ENCODE peak calls at places on chromosomes 13 and 19, in six cellular contexts. S is breast epithelium, I is Peyer's patch, R is left ventricle myocardium inferior, G is heart left ventricle, V is tibial artery. F is an unnamed sample. For H3K27me3, the result is how much of the 10 kb centered on the place peaks cover.

GRCh38 chr13:67736646-67737420 is 506.7 kb upstream of the PCDH9 start:
- DNase-seq in S (no peak), I (no peak), R (no peak), G (no peak), V (no peak), F (no peak)

GRCh38 chr19:36775768-36776167 is 3.2 kb upstream of the ZNF850 start:
- DNase-seq in S (no peak), I (no peak), R (peak), G (peak), V (no peak), F (no peak)

GRCh38 chr13:37457594-37457993 is 141.0 kb downstream of the POSTN start:
- DNase-seq in S (no peak), I (no peak), R (no peak), G (no peak), V (no peak), F (no peak)

GRCh38 chr13:38951525-38952313 is 38.9 kb downstream of the STOML3 start:
- DNase-seq in S (no peak), I (peak), R (no peak), G (no peak), V (no peak), F (no peak)

GRCh38 chr19:17889609-17890214 is 18.0 kb downstream of the SLC5A5 start:
- DNase-seq in S (no peak), I (no peak), R (no peak), G (no peak), V (no peak), F (no peak)

GRCh38 chr13:57787058-57787791 is 155.7 kb downstream of the PCDH17 start:
- DNase-seq in S (no peak), I (no peak), R (no peak), G (no peak), V (no peak), F (no peak)

GRCh38 chr19:13064092-13064489 is 38.6 kb downstream of the LYL1 start:
- DNase-seq in S (no peak), I (no peak), R (peak), G (peak), V (peak), F (no peak)

GRCh38 chr13:39385621-39386231 is 217.3 kb downstream of the LHFPL6 start:
- DNase-seq in S (no peak), I (no peak), R (no peak), G (no peak), V (no peak), F (no peak)

GRCh38 chr19:20863176-20863575 is 59.9 kb upstream of the ZNF85 start:
- DNase-seq in S (no peak), I (no peak), R (no peak), G (no peak), V (no peak), F (no peak)

GRCh38 chr19:35006342-35006998 is 6.3 kb downstream of the GRAMD1A start:
- DNase-seq in S (no peak), I (no peak), R (no peak), G (no peak), V (no peak), F (no peak)

GRCh38 chr13:77267362-77267761 is 59.5 kb downstream of the MYCBP2 start:
- DNase-seq in S (no peak), I (no peak), R (no peak), G (no peak), V (no peak), F (no peak)

GRCh38 chr13:43878897-43879322 is 630 bp downstream of the CCDC122 start:
- DNase-seq in S (peak), I (peak), R (peak), G (peak), V (peak), F (no peak)

GRCh38 chr19:5798244-5798643 is 6.6 kb upstream of the NRTN start:
- DNase-seq in S (no peak), I (no peak), R (no peak), G (no peak), V (no peak), F (no peak)

GRCh38 chr13:103044054-103044453 is 22.2 kb downstream of the SLC10A2 start:
- DNase-seq in S (no peak), I (no peak), R (no peak), G (no peak), V (no peak), F (no peak)

GRCh38 chr19:3094638-3095374 is 644 bp downstream of the GNA11 start:
- DNase-seq in S (no peak), I (no peak), R (no peak), G (no peak), V (no peak), F (no peak)

GRCh38 chr13:101690871-101691270 is 238.4 kb downstream of the ITGBL1 start:
- DNase-seq in S (no peak), I (no peak), R (no peak), G (no peak), V (no peak), F (no peak)

GRCh38 chr19:47663435-47663910 is 49.7 kb upstream of the EHD2 start:
- DNase-seq in S (no peak), I (no peak), R (no peak), G (no peak), V (no peak), F (no peak)

GRCh38 chr19:38425222-38425809 is 703 bp downstream of the RASGRP4 start:
- DNase-seq in S (no peak), I (no peak), R (no peak), G (no peak), V (no peak), F (no peak)

GRCh38 chr19:54325194-54325621 is 12.2 kb upstream of the LILRA5 start:
- DNase-seq in S (no peak), I (peak), R (no peak), G (no peak), V (no peak), F (peak)

GRCh38 chr19:33405491-33406461 is 32.3 kb downstream of the CEBPG start:
- DNase-seq in S (no peak), I (no peak), R (peak), G (no peak), V (peak), F (no peak)

GRCh38 chr13:35144496-35144895 is 202.4 kb downstream of the NBEA start:
- DNase-seq in S (no peak), I (no peak), R (no peak), G (no peak), V (no peak), F (no peak)

GRCh38 chr13:25659091-25659502 is 287.3 kb downstream of the ATP8A2 start:
- DNase-seq in S (peak), I (no peak), R (no peak), G (no peak), V (no peak), F (no peak)

DNA sequence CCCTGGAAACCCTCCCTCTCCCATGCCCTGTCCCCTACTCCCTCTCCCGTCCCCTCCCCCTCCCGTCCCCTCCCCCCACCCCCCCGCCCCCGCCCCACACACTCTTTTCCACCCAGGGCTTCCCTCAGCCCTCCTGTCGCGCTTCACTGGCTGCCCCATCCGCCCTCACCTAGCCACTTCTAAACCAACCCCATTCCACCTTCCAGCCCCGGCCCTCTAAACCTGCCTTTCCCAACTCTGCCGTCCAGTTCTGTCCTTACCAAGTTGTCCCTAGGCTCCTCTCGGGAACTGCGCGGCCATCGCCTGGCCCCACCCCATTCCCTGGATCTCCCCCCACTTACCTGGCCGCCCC is 972 bp downstream of the RGL3 start:
- DNase-seq in S (no peak), I (no peak), R (no peak), G (no peak), V (no peak), F (no peak)
- H3K27me3 ChIP-seq in S (under half), I (under half), R (half or more), G (half or more), V (under half), F (under half)

DNA sequence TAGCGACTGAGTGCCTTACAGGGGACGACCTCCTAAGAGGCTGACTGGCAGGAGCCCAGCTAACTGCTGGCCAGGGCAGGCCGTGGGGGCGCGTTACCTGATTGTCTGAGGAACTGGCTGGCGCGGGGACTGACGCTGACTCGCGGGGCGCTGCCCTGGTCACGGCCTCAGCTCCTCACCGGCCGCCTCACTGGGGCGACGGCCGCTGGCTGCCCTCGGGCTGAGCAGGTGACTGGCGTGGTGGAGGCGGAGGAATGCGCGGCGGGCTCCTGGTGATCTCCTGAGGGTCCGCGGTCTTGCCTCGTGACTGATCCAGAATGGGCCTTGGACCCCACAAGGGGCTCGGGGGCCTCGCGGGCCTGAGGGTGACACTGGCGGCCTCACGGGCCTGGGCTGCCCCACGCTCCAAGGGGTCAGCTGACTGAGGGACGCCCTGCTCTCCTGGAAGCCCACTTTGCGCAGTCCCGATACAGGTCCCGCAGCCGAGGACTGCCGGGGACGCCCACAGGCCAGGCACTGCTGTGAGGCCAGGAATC is 39.3 kb downstream of the SIGLEC7 start:
- DNase-seq in S (no peak), I (no peak), R (no peak), G (no peak), V (no peak), F (no peak)
- H3K27me3 ChIP-seq in S (under half), I (under half), R (half or more), G (under half), V (under half), F (under half)

GRCh38 chr13:51818276-51818675 is 14.3 kb upstream of the DHRS12 start:
- DNase-seq in S (no peak), I (no peak), R (no peak), G (peak), V (peak), F (no peak)

GRCh38 chr13:51816604-51817254 is 12.8 kb upstream of the DHRS12 start:
- DNase-seq in S (no peak), I (no peak), R (no peak), G (no peak), V (no peak), F (no peak)

GRCh38 chr13:51818771-51819511 is 15.0 kb upstream of the DHRS12 start:
- DNase-seq in S (no peak), I (no peak), R (no peak), G (no peak), V (peak), F (no peak)

GRCh38 chr13:51819544-51819943 is 15.6 kb upstream of the DHRS12 start:
- DNase-seq in S (no peak), I (no peak), R (no peak), G (no peak), V (no peak), F (no peak)

GRCh38 chr13:51817717-51818116 is 13.8 kb upstream of the DHRS12 start:
- DNase-seq in S (no peak), I (no peak), R (no peak), G (no peak), V (no peak), F (no peak)
- H3K27me3 ChIP-seq in S (under half), I (under half), R (under half), G (under half), V (under half), F (under half)

GRCh38 chr13:112562254-112562653 is 25.7 kb downstream of the TUBGCP3 start:
- DNase-seq in S (no peak), I (no peak), R (no peak), G (no peak), V (no peak), F (no peak)

GRCh38 chr13:112556600-112556999 is 31.4 kb downstream of the TUBGCP3 start:
- DNase-seq in S (no peak), I (no peak), R (no peak), G (no peak), V (no peak), F (no peak)

GRCh38 chr13:112562786-112563383 is 25.1 kb downstream of the TUBGCP3 start:
- DNase-seq in S (no peak), I (no peak), R (no peak), G (no peak), V (no peak), F (no peak)

GRCh38 chr13:112558696-112559418 is 29.1 kb downstream of the TUBGCP3 start:
- DNase-seq in S (no peak), I (no peak), R (no peak), G (no peak), V (no peak), F (no peak)

DNA sequence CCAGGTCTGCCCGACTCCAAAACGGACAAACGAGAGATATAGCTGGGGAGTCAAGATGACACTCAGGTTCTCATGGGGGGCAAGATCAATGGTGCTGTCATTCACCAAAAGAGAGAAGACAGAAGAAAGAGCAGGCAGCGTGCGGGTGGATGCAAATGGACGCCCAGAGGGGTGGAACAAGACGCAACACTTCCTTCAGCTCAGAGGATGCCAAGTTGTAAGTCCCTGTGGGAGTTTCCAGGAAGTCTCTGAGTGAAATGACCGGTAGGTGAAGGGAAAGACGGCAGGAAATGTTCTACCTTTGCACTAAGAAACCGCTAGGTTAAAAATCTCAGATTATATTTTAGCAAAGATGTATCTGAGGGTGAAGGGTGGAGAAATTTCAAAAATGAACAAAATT is 26.5 kb downstream of the TUBGCP3 start:
- DNase-seq in S (no peak), I (no peak), R (no peak), G (peak), V (no peak), F (no peak)
- H3K27me3 ChIP-seq in S (under half), I (under half), R (under half), G (under half), V (under half), F (under half)

GRCh38 chr19:50977626-50978025 is 6.1 kb downstream of the KLK7 start:
- DNase-seq in S (no peak), I (no peak), R (no peak), G (no peak), V (no peak), F (no peak)

GRCh38 chr19:50972795-50973376 is 3.5 kb upstream of the KLK6 start:
- DNase-seq in S (no peak), I (no peak), R (no peak), G (no peak), V (no peak), F (no peak)

GRCh38 chr19:50978772-50979390 is 4.8 kb downstream of the KLK7 start:
- DNase-seq in S (no peak), I (no peak), R (no peak), G (no peak), V (no peak), F (no peak)

GRCh38 chr19:50974702-50975555 is 5.5 kb upstream of the KLK6 start:
- DNase-seq in S (no peak), I (no peak), R (no peak), G (no peak), V (no peak), F (no peak)

DNA sequence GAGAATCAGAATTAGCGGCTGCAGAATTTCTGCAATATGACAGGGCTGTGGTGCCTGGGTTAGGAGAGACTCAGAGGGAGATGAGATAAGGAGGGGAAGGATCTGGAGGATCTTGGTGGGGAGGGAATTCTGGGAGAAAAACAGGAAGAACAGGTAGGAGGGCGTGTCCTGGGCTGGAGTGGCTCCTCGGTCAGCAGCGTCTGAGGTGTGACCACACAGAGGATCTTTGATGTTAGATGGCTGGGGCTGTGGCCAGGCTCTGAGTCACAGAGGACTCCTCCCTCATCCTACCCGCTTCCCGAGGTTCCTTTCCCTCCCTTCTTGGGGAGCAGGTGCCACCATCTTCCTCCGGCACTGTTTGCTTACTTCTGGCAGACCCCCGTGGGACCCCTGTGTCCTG is 6.4 kb upstream of the KLK6 start:
- DNase-seq in S (peak), I (no peak), R (no peak), G (no peak), V (no peak), F (no peak)
- H3K27me3 ChIP-seq in S (under half), I (under half), R (half or more), G (under half), V (under half), F (under half)

GRCh38 chr19:31504221-31504620 is 155.0 kb upstream of the TSHZ3 start:
- DNase-seq in S (no peak), I (no peak), R (no peak), G (no peak), V (no peak), F (no peak)
- H3K27me3 ChIP-seq in S (under half), I (under half), R (under half), G (under half), V (under half), F (under half)

GRCh38 chr19:42177686-42178019 is 39.8 kb downstream of the DEDD2 start:
- DNase-seq in S (no peak), I (no peak), R (no peak), G (no peak), V (no peak), F (no peak)
- H3K27me3 ChIP-seq in S (half or more), I (under half), R (half or more), G (half or more), V (under half), F (under half)

GRCh38 chr13:49216334-49216733 is 3.8 kb upstream of the MLNR start:
- DNase-seq in S (no peak), I (no peak), R (no peak), G (no peak), V (no peak), F (no peak)

GRCh38 chr13:49220035-49220855 is at the start of gene MLNR:
- DNase-seq in S (no peak), I (no peak), R (no peak), G (no peak), V (no peak), F (no peak)

GRCh38 chr13:49219647-49220034 is 497 bp upstream of the MLNR start:
- DNase-seq in S (no peak), I (no peak), R (no peak), G (no peak), V (no peak), F (no peak)

GRCh38 chr13:49217962-49218492 is 2.1 kb upstream of the MLNR start:
- DNase-seq in S (no peak), I (no peak), R (no peak), G (no peak), V (no peak), F (no peak)

DNA sequence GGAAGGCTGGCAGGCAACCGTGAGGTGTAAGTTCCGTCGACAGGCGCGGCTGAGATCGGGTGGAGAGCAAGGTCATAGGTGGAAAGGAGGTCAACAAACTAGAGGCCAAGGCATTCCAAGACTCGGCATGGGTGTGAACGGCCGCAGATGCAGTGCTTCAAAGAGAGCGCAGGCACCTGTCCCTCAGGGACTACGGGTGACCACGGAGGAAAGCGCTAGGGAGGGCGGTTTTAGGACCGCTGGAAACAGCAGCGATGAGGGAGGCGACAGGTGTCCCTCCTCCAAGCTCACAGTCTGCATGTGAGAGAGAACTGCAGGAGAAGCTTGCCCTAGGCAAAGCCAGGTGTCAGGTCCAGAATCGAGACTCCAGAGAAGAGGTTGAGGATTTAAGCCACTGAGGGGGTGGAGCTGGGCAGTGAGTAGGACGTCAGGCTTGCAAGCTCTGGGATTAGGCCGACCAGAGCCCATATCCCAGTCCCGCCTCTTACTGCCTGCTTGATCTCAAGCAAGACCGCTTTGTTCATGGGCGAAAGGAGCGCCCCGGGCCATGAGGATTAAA is 1.6 kb upstream of the MLNR start:
- DNase-seq in S (no peak), I (no peak), R (no peak), G (no peak), V (no peak), F (no peak)
- H3K27me3 ChIP-seq in S (under half), I (under half), R (half or more), G (half or more), V (under half), F (under half)

GRCh38 chr13:113053801-113054604 is 51.6 kb upstream of the F7 start:
- DNase-seq in S (no peak), I (no peak), R (peak), G (no peak), V (no peak), F (no peak)
- H3K27me3 ChIP-seq in S (under half), I (under half), R (under half), G (under half), V (under half), F (under half)

GRCh38 chr13:62625214-62625613 is 1209.6 kb upstream of the PCDH20 start:
- DNase-seq in S (no peak), I (no peak), R (no peak), G (no peak), V (peak), F (no peak)
- H3K27me3 ChIP-seq in S (under half), I (under half), R (under half), G (under half), V (under half), F (under half)